ENCODE peak calls at places on chromosomes 3 and 15, in ten cellular contexts. K is Panc1, S is SK-N-SH, C is right atrium auricular region, N is stomach, O is cardiac muscle cell, J is Karpas-422, X is lower lobe of right lung, R is K562, Y is tibial nerve. E is an unnamed sample.

GRCh38 chr3:12536423-12536822 is 8.9 kb downstream of the MKRN2OS start:
- DNase-seq in K (no peak), S (no peak), C (no peak), N (no peak), O (peak), J (no peak), X (no peak), R (no peak), Y (no peak), E (no peak)

GRCh38 chr3:152474585-152474984 is 205.9 kb downstream of the MBNL1 start:
- DNase-seq in K (peak), S (peak), C (no peak), N (no peak), O (peak), J (peak), X (no peak), R (no peak), Y (peak), E (peak)

GRCh38 chr15:72382146-72382545 is 6.3 kb upstream of the HEXA start:
- DNase-seq in K (peak), S (no peak), C (no peak), N (no peak), O (peak), J (peak), X (no peak), R (no peak), Y (no peak), E (no peak)

GRCh38 chr3:184651945-184652344 is 59.9 kb downstream of the MAGEF1 start:
- DNase-seq in K (no peak), S (no peak), C (no peak), N (peak), O (no peak), J (no peak), X (no peak), R (no peak), Y (no peak), E (no peak)

GRCh38 chr15:58440181-58440910 is 8.6 kb downstream of the LIPC start:
- DNase-seq in K (no peak), S (no peak), C (peak), N (peak), O (peak), J (no peak), X (no peak), R (no peak), Y (peak), E (no peak)

GRCh38 chr15:93180656-93181055 is 91.6 kb upstream of the RGMA start:
- DNase-seq in K (no peak), S (no peak), C (no peak), N (no peak), O (no peak), J (no peak), X (no peak), R (no peak), Y (no peak), E (no peak)

GRCh38 chr15:40549894-40550293 is 14.9 kb downstream of the CCDC32 start:
- DNase-seq in K (no peak), S (no peak), C (peak), N (peak), O (no peak), J (no peak), X (no peak), R (no peak), Y (no peak), E (no peak)

GRCh38 chr3:195543642-195544536 is 764 bp upstream of the PPP1R2 start:
- DNase-seq in K (no peak), S (no peak), C (no peak), N (no peak), O (peak), J (no peak), X (peak), R (peak), Y (no peak), E (no peak)

GRCh38 chr15:83747050-83747717 is 93.3 kb downstream of the ADAMTSL3 start:
- DNase-seq in K (no peak), S (no peak), C (peak), N (no peak), O (peak), J (no peak), X (no peak), R (no peak), Y (peak), E (peak)

GRCh38 chr3:20160230-20160629 is 25.8 kb downstream of the SGO1 start:
- DNase-seq in K (no peak), S (no peak), C (no peak), N (no peak), O (no peak), J (no peak), X (no peak), R (no peak), Y (no peak), E (no peak)

GRCh38 chr3:72465853-72466252 is 382.4 kb downstream of the SHQ1 start:
- DNase-seq in K (no peak), S (no peak), C (no peak), N (no peak), O (no peak), J (peak), X (no peak), R (no peak), Y (no peak), E (no peak)

GRCh38 chr15:88664151-88664778 is 25.4 kb downstream of the ISG20 start:
- DNase-seq in K (no peak), S (no peak), C (peak), N (peak), O (peak), J (peak), X (no peak), R (no peak), Y (no peak), E (no peak)

GRCh38 chr3:11558002-11558401 is 85.7 kb downstream of the VGLL4 start:
- DNase-seq in K (no peak), S (no peak), C (no peak), N (no peak), O (peak), J (no peak), X (peak), R (no peak), Y (no peak), E (no peak)

GRCh38 chr3:58237940-58238681 is 519 bp downstream of the ABHD6 start:
- DNase-seq in K (no peak), S (peak), C (peak), N (peak), O (no peak), J (peak), X (peak), R (peak), Y (peak), E (peak)

GRCh38 chr3:18098960-18099587 is 326.1 kb downstream of the SATB1 start:
- DNase-seq in K (peak), S (no peak), C (no peak), N (no peak), O (peak), J (no peak), X (no peak), R (no peak), Y (no peak), E (no peak)

GRCh38 chr15:49467782-49468181 is 44.7 kb downstream of the FGF7 start:
- DNase-seq in K (no peak), S (no peak), C (no peak), N (no peak), O (peak), J (no peak), X (no peak), R (no peak), Y (no peak), E (no peak)

GRCh38 chr3:165643433-165643824 is 193.8 kb downstream of the BCHE start:
- DNase-seq in K (no peak), S (no peak), C (no peak), N (no peak), O (peak), J (no peak), X (no peak), R (no peak), Y (no peak), E (no peak)

GRCh38 chr3:136042608-136043221 is 77.2 kb downstream of the PPP2R3A start:
- DNase-seq in K (peak), S (peak), C (no peak), N (no peak), O (peak), J (peak), X (no peak), R (peak), Y (peak), E (no peak)

GRCh38 chr3:187280644-187281043 is 10.9 kb downstream of the MASP1 start:
- DNase-seq in K (no peak), S (no peak), C (no peak), N (no peak), O (no peak), J (no peak), X (no peak), R (no peak), Y (no peak), E (no peak)

GRCh38 chr3:72909591-72909990 is 21.7 kb downstream of the GXYLT2 start:
- DNase-seq in K (no peak), S (no peak), C (no peak), N (no peak), O (no peak), J (no peak), X (no peak), R (no peak), Y (no peak), E (no peak)

GRCh38 chr3:31244929-31245817 is 287.6 kb upstream of the STT3B start:
- DNase-seq in K (no peak), S (no peak), C (no peak), N (no peak), O (peak), J (no peak), X (no peak), R (no peak), Y (no peak), E (no peak)

GRCh38 chr15:96421211-96421610 is 90.7 kb downstream of the NR2F2 start:
- DNase-seq in K (no peak), S (no peak), C (no peak), N (peak), O (no peak), J (no peak), X (no peak), R (no peak), Y (no peak), E (no peak)

GRCh38 chr15:55786341-55786740 is 43.4 kb upstream of the PRTG start:
- DNase-seq in K (no peak), S (no peak), C (no peak), N (no peak), O (no peak), J (no peak), X (no peak), R (no peak), Y (no peak), E (no peak)

GRCh38 chr3:23923786-23924185 is 6.9 kb downstream of the RPL15 start:
- DNase-seq in K (no peak), S (no peak), C (no peak), N (no peak), O (peak), J (no peak), X (no peak), R (no peak), Y (no peak), E (no peak)

DNA sequence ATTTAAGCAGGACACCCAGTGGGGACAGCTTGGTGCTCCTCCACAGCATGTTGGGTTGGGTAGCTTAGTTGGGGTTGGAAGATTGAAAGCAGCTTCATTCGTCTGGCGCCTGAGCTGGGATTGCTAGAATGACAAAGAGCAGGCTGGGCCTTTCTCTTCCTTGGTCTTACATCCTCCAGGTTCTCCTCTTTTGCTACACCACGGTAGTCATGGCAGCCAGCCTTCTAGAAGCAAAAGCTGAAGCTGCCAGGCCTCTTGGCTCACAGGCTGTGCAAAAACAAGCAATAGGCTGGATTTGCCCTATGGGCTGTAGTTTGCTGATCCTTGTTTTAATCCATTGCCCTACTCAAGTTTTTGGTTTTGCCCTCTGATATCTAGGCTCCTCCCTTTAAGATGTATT is 3.2 kb upstream of the ANXA2 start:
- DNase-seq in K (no peak), S (no peak), C (no peak), N (no peak), O (no peak), J (peak), X (no peak), R (no peak), Y (no peak), E (no peak)
- H3K27ac ChIP-seq in K (peak), S (peak), C (no peak), N (no peak), O (no peak), J (no peak), X (no peak), R (no peak), Y (no peak), E (no peak)

GRCh38 chr3:196969001-196969659 is 497 bp upstream of the PIGZ start:
- DNase-seq in K (no peak), S (peak), C (no peak), N (no peak), O (no peak), J (peak), X (peak), R (peak), Y (no peak), E (peak)
- H3K27ac ChIP-seq in K (peak), S (no peak), C (peak), N (peak), O (no peak), J (no peak), X (peak), R (peak), Y (peak), E (peak)

GRCh38 chr15:59801649-59802048 is 112.5 kb upstream of the BNIP2 start:
- DNase-seq in K (no peak), S (no peak), C (no peak), N (no peak), O (no peak), J (no peak), X (no peak), R (no peak), Y (no peak), E (no peak)
- H3K27ac ChIP-seq in K (no peak), S (no peak), C (no peak), N (no peak), O (no peak), J (no peak), X (no peak), R (no peak), Y (no peak), E (no peak)

GRCh38 chr3:191376742-191377141 is 46.4 kb upstream of the UTS2B start:
- DNase-seq in K (peak), S (no peak), C (no peak), N (no peak), O (peak), J (no peak), X (no peak), R (no peak), Y (no peak), E (no peak)
- H3K27ac ChIP-seq in K (peak), S (peak), C (peak), N (no peak), O (no peak), J (no peak), X (peak), R (no peak), Y (peak), E (no peak)

GRCh38 chr3:40387001-40387894 is at the start of gene ENTPD3:
- DNase-seq in K (no peak), S (peak), C (no peak), N (peak), O (peak), J (no peak), X (peak), R (peak), Y (no peak), E (no peak)

GRCh38 chr3:40382617-40382979 is 4.4 kb upstream of the ENTPD3 start:
- DNase-seq in K (no peak), S (no peak), C (no peak), N (no peak), O (no peak), J (no peak), X (no peak), R (peak), Y (no peak), E (no peak)

GRCh38 chr3:40386213-40386612 is 771 bp upstream of the ENTPD3 start:
- DNase-seq in K (no peak), S (no peak), C (no peak), N (no peak), O (no peak), J (no peak), X (no peak), R (no peak), Y (no peak), E (no peak)

GRCh38 chr3:40381904-40382616 is 4.9 kb upstream of the ENTPD3 start:
- DNase-seq in K (no peak), S (no peak), C (no peak), N (no peak), O (peak), J (no peak), X (no peak), R (no peak), Y (no peak), E (no peak)

GRCh38 chr3:40387895-40388254 is 891 bp downstream of the ENTPD3 start:
- DNase-seq in K (no peak), S (no peak), C (no peak), N (no peak), O (no peak), J (no peak), X (no peak), R (no peak), Y (no peak), E (no peak)
- H3K27ac ChIP-seq in K (no peak), S (no peak), C (no peak), N (no peak), O (no peak), J (no peak), X (no peak), R (no peak), Y (no peak), E (no peak)

DNA sequence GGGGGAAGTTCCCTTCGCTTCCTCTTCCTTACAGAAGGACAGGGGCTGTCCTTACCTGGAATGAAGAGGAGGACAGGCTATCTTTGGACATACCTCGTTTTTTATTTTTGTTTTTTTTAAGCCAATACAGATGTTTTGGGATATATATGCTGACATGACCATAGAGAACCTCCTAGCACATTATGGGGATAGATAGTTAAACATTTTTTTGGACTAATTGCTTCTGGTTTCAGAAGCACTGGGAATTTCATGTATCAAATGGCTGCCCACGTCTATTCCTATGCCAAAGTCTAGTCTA is 238.2 kb upstream of the BHLHE40 start:
- DNase-seq in K (no peak), S (no peak), C (no peak), N (no peak), O (no peak), J (no peak), X (no peak), R (peak), Y (no peak), E (no peak)
- H3K27ac ChIP-seq in K (peak), S (peak), C (peak), N (peak), O (no peak), J (no peak), X (peak), R (peak), Y (peak), E (peak)

DNA sequence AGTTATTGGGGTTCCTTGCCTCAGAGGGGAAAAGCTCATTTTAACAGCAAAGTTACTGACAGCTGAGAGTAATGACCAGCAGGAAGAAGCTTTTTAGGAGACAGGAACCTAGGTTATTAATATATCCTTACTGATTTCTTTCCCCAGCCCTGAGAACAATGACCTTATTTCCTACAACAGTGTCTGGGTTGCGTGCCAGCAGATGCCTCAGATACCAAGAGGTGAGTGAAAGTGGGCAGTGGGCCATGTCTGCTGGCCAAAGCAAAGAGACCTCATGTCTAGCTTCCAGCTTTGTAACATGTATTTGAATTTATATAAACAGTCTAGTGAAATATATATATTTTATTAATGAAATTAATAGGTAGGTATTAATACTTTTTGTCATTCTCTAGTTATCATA is 5.0 kb downstream of the CCNDBP1 start:
- DNase-seq in K (no peak), S (no peak), C (no peak), N (peak), O (peak), J (no peak), X (no peak), R (no peak), Y (no peak), E (no peak)
- H3K27ac ChIP-seq in K (no peak), S (no peak), C (peak), N (no peak), O (no peak), J (no peak), X (no peak), R (no peak), Y (no peak), E (no peak)

GRCh38 chr3:130342821-130343661 is 2.4 kb upstream of the COL6A5 start:
- DNase-seq in K (no peak), S (no peak), C (no peak), N (no peak), O (no peak), J (no peak), X (no peak), R (peak), Y (no peak), E (no peak)

GRCh38 chr3:130341388-130341787 is 4.1 kb upstream of the COL6A5 start:
- DNase-seq in K (no peak), S (no peak), C (no peak), N (no peak), O (peak), J (no peak), X (no peak), R (no peak), Y (no peak), E (no peak)

GRCh38 chr3:130345487-130346079 is at the start of gene COL6A5:
- DNase-seq in K (no peak), S (peak), C (no peak), N (no peak), O (peak), J (no peak), X (peak), R (peak), Y (no peak), E (no peak)

GRCh38 chr3:130340766-130341165 is 4.7 kb upstream of the COL6A5 start:
- DNase-seq in K (no peak), S (no peak), C (no peak), N (no peak), O (peak), J (no peak), X (no peak), R (no peak), Y (no peak), E (no peak)

GRCh38 chr3:130341882-130342281 is 3.6 kb upstream of the COL6A5 start:
- DNase-seq in K (no peak), S (no peak), C (no peak), N (no peak), O (no peak), J (no peak), X (no peak), R (no peak), Y (no peak), E (no peak)
- H3K27ac ChIP-seq in K (no peak), S (no peak), C (no peak), N (no peak), O (no peak), J (no peak), X (no peak), R (peak), Y (no peak), E (no peak)

GRCh38 chr15:74173545-74174215 is at the start of gene ISLR:
- DNase-seq in K (no peak), S (peak), C (no peak), N (no peak), O (peak), J (no peak), X (peak), R (no peak), Y (peak), E (no peak)
- H3K27ac ChIP-seq in K (no peak), S (peak), C (peak), N (peak), O (no peak), J (no peak), X (peak), R (no peak), Y (peak), E (no peak)

E was measured in HL-60.